ENCODE peak calls at places on chromosome 7, in four cellular contexts. T, V, S and U are unnamed samples.

GRCh38 chr7:157138101-157138423 is 664 bp upstream of the UBE3C start:
- DNase-seq in T (no peak), V (no peak), S (no peak), U (no peak)

GRCh38 chr7:149622444-149623210 is 125.0 kb upstream of the ZNF746 start:
- DNase-seq in T (no peak), V (no peak), S (no peak), U (no peak)

GRCh38 chr7:36474283-36475010 is 84.8 kb downstream of the ANLN start:
- DNase-seq in T (no peak), V (no peak), S (no peak), U (no peak)

GRCh38 chr7:139043823-139044812 is 8.3 kb upstream of the ZC3HAV1L start:
- DNase-seq in T (no peak), V (peak; percentile 27), S (no peak), U (peak; percentile 20)

GRCh38 chr7:665751-666453 is 60.6 kb upstream of the DNAAF5 start:
- DNase-seq in T (peak; percentile 81), V (no peak), S (no peak), U (no peak)

GRCh38 chr7:152848026-152848425 is 88.5 kb downstream of the ACTR3B start:
- DNase-seq in T (no peak), V (no peak), S (no peak), U (no peak)

GRCh38 chr7:132455306-132455705 is 121.0 kb downstream of the PLXNA4 start:
- DNase-seq in T (no peak), V (peak; percentile 33), S (no peak), U (no peak)

GRCh38 chr7:38215734-38216670 is 38.0 kb downstream of the STARD3NL start:
- DNase-seq in T (peak; percentile 93), V (peak; percentile 71), S (peak; percentile 90), U (peak; percentile 16)

GRCh38 chr7:74612015-74612829 is 45.3 kb upstream of the GTF2I start:
- DNase-seq in T (peak; percentile 76), V (no peak), S (no peak), U (no peak)

GRCh38 chr7:105278973-105279687 is 109.6 kb downstream of the SRPK2 start:
- DNase-seq in T (no peak), V (no peak), S (no peak), U (no peak)

GRCh38 chr7:30796105-30796869 is 25.1 kb downstream of the MINDY4 start:
- DNase-seq in T (no peak), V (no peak), S (no peak), U (no peak)

GRCh38 chr7:158108646-158109293 is 478.9 kb downstream of the PTPRN2 start:
- DNase-seq in T (peak; percentile 15), V (no peak), S (no peak), U (no peak)

GRCh38 chr7:92133133-92133736 is 1.0 kb downstream of the CYP51A1 start:
- DNase-seq in T (no peak), V (peak; percentile 33), S (no peak), U (no peak)

GRCh38 chr7:92135490-92135889 is 1.2 kb upstream of the CYP51A1 start:
- DNase-seq in T (peak; percentile 48), V (peak; percentile 76), S (no peak), U (no peak)

GRCh38 chr7:92135100-92135429 is 788 bp upstream of the CYP51A1 start:
- DNase-seq in T (no peak), V (peak; percentile 55), S (peak; percentile 39), U (no peak)

GRCh38 chr7:92133737-92134270 is 473 bp downstream of the CYP51A1 start:
- DNase-seq in T (peak; percentile 95), V (peak; percentile 44), S (peak; percentile 88), U (peak; percentile 82)

GRCh38 chr7:92134271-92135099 is at the start of gene CYP51A1:
- DNase-seq in T (peak; percentile 97), V (peak; percentile 91), S (peak; percentile 97), U (peak; percentile 96)
- H3K36me3 ChIP-seq in T (peaks cover 13% of the 10 kb centered on the region), V (no peaks in the 10 kb centered on the region), S (peaks cover 20% of the 10 kb centered on the region), U (no peaks in the 10 kb centered on the region)

GRCh38 chr7:98294798-98295382 is 13.4 kb downstream of the BRI3 start:
- DNase-seq in T (peak; percentile 95), V (peak; percentile 73), S (peak; percentile 76), U (peak; percentile 56)

GRCh38 chr7:98293265-98293664 is 11.8 kb downstream of the BRI3 start:
- DNase-seq in T (no peak), V (no peak), S (no peak), U (no peak)

GRCh38 chr7:98294326-98294725 is 12.8 kb downstream of the BRI3 start:
- DNase-seq in T (no peak), V (no peak), S (no peak), U (no peak)

GRCh38 chr7:98295467-98296220 is 14.2 kb downstream of the BRI3 start:
- DNase-seq in T (no peak), V (no peak), S (no peak), U (no peak)

DNA sequence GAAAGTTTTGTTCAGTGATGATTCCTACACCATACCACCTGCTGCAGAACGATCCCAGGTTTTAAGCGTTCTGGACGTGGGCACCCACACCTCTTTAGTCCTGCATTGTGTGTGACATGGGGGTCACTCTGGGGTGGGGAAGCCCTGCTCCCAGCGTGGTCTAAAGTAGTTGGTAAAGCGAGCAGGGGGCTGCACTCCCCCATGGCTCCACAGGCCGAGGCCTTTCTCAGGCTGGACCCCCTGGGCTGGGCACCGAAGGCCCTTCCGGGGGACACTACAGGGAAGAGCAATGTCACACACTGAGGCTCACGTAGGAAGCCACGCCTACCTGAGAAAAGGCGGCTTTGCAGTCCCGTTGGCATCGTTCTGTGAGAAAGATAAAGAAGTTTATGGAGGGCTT is 12.3 kb downstream of the BRI3 start:
- DNase-seq in T (no peak), V (no peak), S (no peak), U (no peak)
- H3K36me3 ChIP-seq in T (peaks cover 42% of the 10 kb centered on the region), V (peaks cover 6% of the 10 kb centered on the region), S (peaks cover 46% of the 10 kb centered on the region), U (peaks cover 28% of the 10 kb centered on the region)

DNA sequence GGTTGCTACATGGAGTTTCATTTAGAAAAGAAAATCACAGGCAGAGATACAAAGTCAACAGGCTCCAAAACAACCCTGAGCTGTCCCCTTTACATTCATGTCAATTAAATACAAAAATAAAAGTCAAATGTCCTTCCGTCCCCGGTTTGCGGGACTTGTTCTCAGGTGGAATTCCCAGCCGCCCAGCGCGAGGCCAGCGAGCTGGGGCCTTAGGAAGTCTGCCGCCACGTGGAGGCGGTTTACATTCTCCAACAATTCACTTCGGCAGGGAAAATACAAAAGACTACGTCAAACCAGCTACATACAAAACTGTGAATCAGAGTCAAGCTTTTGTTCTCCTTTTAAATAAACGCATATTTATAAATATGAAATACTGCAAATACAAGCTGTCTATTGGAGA is 25.3 kb upstream of the DDC start:
- DNase-seq in T (no peak), V (no peak), S (no peak), U (no peak)
- H3K36me3 ChIP-seq in T (peaks cover 54% of the 10 kb centered on the region), V (peaks cover 2% of the 10 kb centered on the region), S (no peaks in the 10 kb centered on the region), U (no peaks in the 10 kb centered on the region)

DNA sequence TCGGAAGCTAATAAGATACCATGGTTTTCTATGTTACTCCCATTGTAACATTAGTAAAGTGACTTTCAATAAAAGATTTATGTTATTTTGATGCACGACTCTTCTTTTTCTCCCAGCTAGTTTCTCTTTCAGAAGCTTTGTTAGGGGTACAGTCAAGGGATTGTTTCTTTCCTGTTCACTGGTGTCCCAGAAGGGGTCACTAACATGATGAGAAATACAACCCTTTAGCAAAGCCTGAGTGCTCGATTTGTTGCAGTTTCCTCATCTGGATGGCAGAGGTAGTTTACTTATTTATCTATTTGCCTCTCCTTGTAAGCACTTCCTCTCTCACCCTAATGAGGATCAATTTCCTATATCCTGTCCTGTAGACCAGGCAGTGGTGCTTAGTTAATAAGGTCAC is 17.0 kb downstream of the SRI start:
- DNase-seq in T (no peak), V (no peak), S (no peak), U (no peak)
- H3K36me3 ChIP-seq in T (peaks cover 35% of the 10 kb centered on the region), V (peaks cover 23% of the 10 kb centered on the region), S (peaks cover 35% of the 10 kb centered on the region), U (peaks cover 8% of the 10 kb centered on the region)

DNA sequence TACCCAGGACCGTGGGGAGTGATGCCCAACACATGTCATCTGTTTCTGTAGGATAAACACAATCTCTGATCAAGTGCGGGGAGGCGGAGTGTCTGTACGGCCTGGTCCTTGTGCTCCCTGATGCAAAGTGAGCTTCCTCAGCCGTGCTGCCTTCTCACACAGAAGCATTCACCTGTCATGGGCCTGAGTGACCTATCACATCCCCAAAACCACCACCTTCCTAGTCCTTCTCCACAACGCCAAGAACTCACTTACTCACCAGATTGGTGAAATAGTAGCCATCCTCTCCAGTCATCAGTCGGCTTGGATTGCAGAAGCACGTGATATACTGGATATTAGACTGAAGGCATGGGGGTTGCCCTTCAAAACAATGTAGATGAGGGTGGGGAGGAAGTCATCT is 74.4 kb upstream of the KCTD7 start:
- DNase-seq in T (no peak), V (no peak), S (no peak), U (no peak)
- H3K36me3 ChIP-seq in T (peaks cover 52% of the 10 kb centered on the region), V (peaks cover 11% of the 10 kb centered on the region), S (peaks cover 60% of the 10 kb centered on the region), U (peaks cover 13% of the 10 kb centered on the region)

GRCh38 chr7:107982918-107983389 is 20.0 kb downstream of the LAMB1 start:
- DNase-seq in T (no peak), V (no peak), S (no peak), U (no peak)

GRCh38 chr7:107982463-107982862 is 20.5 kb downstream of the LAMB1 start:
- DNase-seq in T (no peak), V (no peak), S (no peak), U (no peak)

GRCh38 chr7:107980171-107980570 is 22.8 kb downstream of the LAMB1 start:
- DNase-seq in T (no peak), V (no peak), S (no peak), U (no peak)

GRCh38 chr7:107980671-107981190 is 22.2 kb downstream of the LAMB1 start:
- DNase-seq in T (no peak), V (no peak), S (no peak), U (no peak)

DNA sequence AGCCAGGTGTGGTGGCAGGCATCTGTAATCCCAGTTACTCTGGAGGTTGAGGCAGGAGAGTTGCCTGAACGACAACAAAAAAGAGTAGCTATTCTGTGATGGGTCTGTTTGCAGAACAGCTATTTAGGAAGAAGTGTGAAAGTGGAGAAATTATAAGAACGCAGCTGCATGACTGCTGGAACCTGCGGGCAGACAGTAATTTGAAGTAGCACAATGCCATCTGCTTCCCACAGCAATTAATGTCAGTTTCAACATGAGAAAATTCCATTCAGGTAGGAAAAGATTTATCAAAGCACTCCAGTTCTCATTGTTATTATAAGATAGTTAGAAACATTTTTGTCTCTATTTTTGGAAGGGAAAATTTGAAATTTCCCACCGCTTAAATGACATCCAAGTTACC is 21.5 kb downstream of the LAMB1 start:
- DNase-seq in T (no peak), V (no peak), S (no peak), U (no peak)
- H3K36me3 ChIP-seq in T (peaks cover 96% of the 10 kb centered on the region), V (no peaks in the 10 kb centered on the region), S (peaks cover 43% of the 10 kb centered on the region), U (no peaks in the 10 kb centered on the region)

GRCh38 chr7:64603271-64603670 is 40.4 kb upstream of the ZNF680 start:
- DNase-seq in T (no peak), V (no peak), S (no peak), U (no peak)
- H3K36me3 ChIP-seq in T (peaks cover 17% of the 10 kb centered on the region), V (no peaks in the 10 kb centered on the region), S (no peaks in the 10 kb centered on the region), U (no peaks in the 10 kb centered on the region)